ENCODE peak calls at places on chromosomes 6 and 20, in nine cellular contexts. F, P, V, C, A, X, W, I and O are unnamed samples.

GRCh38 chr20:46010491-46011405 is 2.0 kb downstream of the MMP9 start:
- DNase-seq in F (no peak), X (peak), C (no peak), A (no peak), I (no peak), W (no peak), V (no peak), P (no peak), O (no peak)

GRCh38 chr20:18943542-18943941 is 130.0 kb downstream of the SCP2D1 start:
- DNase-seq in W (no peak), V (no peak), F (no peak), P (no peak), C (no peak), X (no peak), I (no peak), A (no peak), O (no peak)

GRCh38 chr6:109944448-109944847 is 33.7 kb upstream of the GPR6 start:
- DNase-seq in V (no peak), I (no peak), W (no peak), C (no peak), X (no peak), F (no peak), A (no peak), P (no peak), O (no peak)

GRCh38 chr6:24893342-24893850 is 42.4 kb downstream of the RIPOR2 start:
- DNase-seq in V (no peak), W (no peak), X (no peak), A (no peak), C (no peak), I (no peak), F (no peak), P (no peak), O (no peak)

GRCh38 chr6:94196891-94197290 is 777.5 kb upstream of the EPHA7 start:
- DNase-seq in A (no peak), F (no peak), I (no peak), C (no peak), V (no peak), X (no peak), P (no peak), W (no peak), O (no peak)

GRCh38 chr6:122735618-122736017 is 43.9 kb upstream of the FABP7 start:
- DNase-seq in F (no peak), C (no peak), V (no peak), A (no peak), X (no peak), P (no peak), I (no peak), W (no peak), O (no peak)

GRCh38 chr6:36616888-36617521 is 22.8 kb downstream of the SRSF3 start:
- DNase-seq in W (no peak), X (peak), I (peak), C (no peak), V (no peak), F (peak), P (peak), A (peak), O (no peak)

GRCh38 chr6:159941286-159942113 is 27.4 kb upstream of the IGF2R start:
- DNase-seq in A (no peak), W (peak), P (no peak), F (peak), I (no peak), C (no peak), X (no peak), V (peak), O (no peak)

GRCh38 chr6:136113736-136114173 is 136.4 kb downstream of the MTFR2 start:
- DNase-seq in V (peak), I (peak), W (peak), X (no peak), F (no peak), A (peak), P (peak), C (no peak), O (peak)

GRCh38 chr6:35496851-35497570 is at the start of gene TEAD3:
- DNase-seq in P (peak), F (peak), V (peak), X (peak), A (no peak), C (no peak), I (peak), W (peak), O (no peak)
- H3K27ac ChIP-seq in P (peak), F (peak), V (peak), X (peak), A (peak), C (peak), I (peak), W (peak), O (peak)

GRCh38 chr6:170305772-170306323 is 710 bp upstream of the FAM120B start:
- DNase-seq in P (no peak), F (no peak), I (no peak), C (no peak), A (no peak), V (no peak), W (no peak), X (no peak), O (no peak)
- H3K27ac ChIP-seq in P (peak), F (peak), I (peak), C (peak), A (peak), V (peak), W (peak), X (peak), O (peak)

GRCh38 chr20:48380661-48381060 is 447.1 kb downstream of the PREX1 start:
- DNase-seq in F (no peak), C (no peak), P (no peak), I (no peak), A (no peak), X (no peak), W (no peak), V (no peak), O (no peak)
- H3K27ac ChIP-seq in F (no peak), C (peak), P (no peak), I (no peak), A (no peak), X (no peak), W (no peak), V (no peak), O (no peak)

DNA sequence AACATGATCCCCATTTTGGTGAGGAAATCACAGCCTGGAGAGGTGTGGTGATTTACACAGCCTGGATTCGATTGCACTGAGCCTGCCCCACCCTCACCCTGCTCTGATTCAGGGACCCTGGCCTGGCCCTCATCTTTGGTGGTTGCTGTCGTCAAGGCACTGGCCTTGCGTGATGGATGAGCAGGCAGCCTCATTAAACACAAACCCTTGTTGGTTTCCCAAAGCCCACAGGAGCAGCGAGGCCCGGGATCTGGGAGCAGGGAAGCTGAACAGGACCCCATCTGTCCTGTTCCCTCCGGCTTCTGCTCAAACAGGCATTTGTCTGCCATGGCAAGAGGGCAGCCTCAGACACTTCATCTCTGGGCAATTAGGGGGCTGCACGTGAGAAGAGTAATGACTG is 70.9 kb downstream of the CHMP4B start:
- DNase-seq in I (no peak), P (no peak), F (no peak), A (no peak), V (no peak), W (no peak), X (no peak), C (no peak), O (no peak)
- H3K27ac ChIP-seq in I (no peak), P (no peak), F (no peak), A (no peak), V (no peak), W (no peak), X (no peak), C (no peak), O (no peak)

GRCh38 chr20:32433311-32434021 is 75.3 kb downstream of the ASXL1 start:
- DNase-seq in C (peak), W (no peak), A (no peak), P (no peak), V (no peak), X (no peak), F (no peak), I (no peak), O (no peak)
- H3K27ac ChIP-seq in C (no peak), W (no peak), A (peak), P (peak), V (peak), X (no peak), F (no peak), I (no peak), O (no peak)